ENCODE peak calls at places on chromosome 16, in four cellular contexts. G is neuronal stem cell, F is H9, T is IMR-90. N is an unnamed sample. For H3K79me1, the result is how much of the 10 kb centered on the place peaks cover.

GRCh38 chr16:8762254-8762653 is 35.2 kb downstream of the TMEM186 start:
- DNase-seq in T (no peak), F (no peak), G (no peak), N (no peak)

GRCh38 chr16:30351586-30352419 is 3.3 kb downstream of the CD2BP2 start:
- DNase-seq in F (no peak), G (no peak), T (peak), N (no peak)

GRCh38 chr16:88570691-88571092 is 489 bp downstream of the ZC3H18 start:
- DNase-seq in G (no peak), F (no peak), T (no peak), N (peak)

GRCh38 chr16:78396046-78396445 is 296.6 kb downstream of the WWOX start:
- DNase-seq in T (no peak), F (no peak), G (no peak), N (no peak)

GRCh38 chr16:30470170-30470512 is 2.4 kb upstream of the ITGAL start:
- DNase-seq in F (no peak), T (no peak), G (no peak), N (no peak)

GRCh38 chr16:53220585-53220984 is 165.8 kb downstream of the CHD9 start:
- DNase-seq in F (no peak), T (peak), G (no peak), N (peak)

GRCh38 chr16:84508502-84508901 is 4.0 kb upstream of the MEAK7 start:
- DNase-seq in T (no peak), G (no peak), F (no peak), N (no peak)

GRCh38 chr16:62832214-62832613 is 796.0 kb upstream of the CDH8 start:
- DNase-seq in F (no peak), T (no peak), G (no peak), N (no peak)

GRCh38 chr16:89842471-89843408 is 14.5 kb downstream of the SPIRE2 start:
- DNase-seq in T (peak), G (no peak), F (peak), N (peak)

GRCh38 chr16:65497571-65497970 is 375.7 kb upstream of the CDH11 start:
- DNase-seq in F (no peak), T (peak), G (no peak), N (no peak)

GRCh38 chr16:87790278-87791023 is 24.7 kb upstream of the KLHDC4 start:
- DNase-seq in F (no peak), G (no peak), T (peak), N (no peak)

GRCh38 chr16:50671644-50672260 is 9.4 kb downstream of the SNX20 start:
- DNase-seq in T (peak), F (no peak), G (no peak), N (peak)

GRCh38 chr16:27639588-27640276 is 89.8 kb downstream of the KATNIP start:
- DNase-seq in G (peak), F (peak), T (peak), N (peak)

GRCh38 chr16:31350275-31351005 is 4.5 kb upstream of the ITGAX start:
- DNase-seq in F (no peak), G (no peak), T (no peak), N (no peak)

GRCh38 chr16:67255553-67256030 is 6.8 kb downstream of the SLC9A5 start:
- DNase-seq in G (no peak), F (no peak), T (no peak), N (no peak)

GRCh38 chr16:46714797-46715591 is 25.5 kb downstream of the ORC6 start:
- DNase-seq in T (no peak), G (no peak), F (no peak), N (no peak)
- H4K91ac ChIP-seq in T (no peak), G (no peak), F (no peak), N (no peak)

GRCh38 chr16:81550412-81550768 is 105.8 kb downstream of the CMIP start:
- DNase-seq in F (no peak), T (no peak), G (no peak), N (no peak)

GRCh38 chr16:81548551-81548900 is 103.9 kb downstream of the CMIP start:
- DNase-seq in G (no peak), F (no peak), T (no peak), N (no peak)

GRCh38 chr16:81548901-81549546 is 104.4 kb downstream of the CMIP start:
- DNase-seq in T (no peak), F (no peak), G (no peak), N (no peak)

GRCh38 chr16:81551141-81551808 is 106.7 kb downstream of the CMIP start:
- DNase-seq in F (no peak), G (no peak), T (peak), N (peak)

GRCh38 chr16:81549547-81550411 is 105.2 kb downstream of the CMIP start:
- DNase-seq in G (no peak), F (no peak), T (no peak), N (no peak)
- H3K79me1 ChIP-seq in G (under half), F (under half), T (half or more), N (half or more)

GRCh38 chr16:58337090-58337444 is 42.2 kb upstream of the PRSS54 start:
- DNase-seq in F (peak), T (no peak), G (no peak), N (no peak)
- H4K91ac ChIP-seq in F (no peak), T (no peak), G (no peak), N (no peak)

DNA sequence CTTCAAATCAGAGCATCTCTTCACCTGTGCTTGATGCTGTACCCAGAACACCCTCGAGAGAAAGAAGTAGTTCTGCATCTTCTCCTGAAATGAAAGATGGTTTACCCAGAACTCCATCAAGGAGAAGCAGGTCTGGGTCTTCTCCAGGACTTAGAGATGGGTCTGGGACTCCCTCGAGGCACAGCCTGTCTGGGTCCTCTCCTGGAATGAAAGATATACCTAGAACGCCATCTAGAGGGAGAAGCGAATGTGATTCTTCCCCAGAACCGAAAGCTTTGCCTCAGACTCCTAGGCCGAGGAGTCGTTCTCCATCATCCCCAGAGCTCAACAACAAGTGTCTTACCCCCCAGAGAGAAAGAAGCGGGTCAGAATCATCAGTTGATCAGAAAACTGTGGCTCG is 12.3 kb downstream of the SRRM2 start:
- DNase-seq in T (no peak), F (no peak), G (no peak), N (no peak)
- H3K79me1 ChIP-seq in T (half or more), F (under half), G (under half), N (under half)

GRCh38 chr16:71489122-71489521 is at the start of gene ZNF19:
- DNase-seq in F (peak), T (no peak), G (no peak), N (no peak)
- H4K91ac ChIP-seq in F (no peak), T (no peak), G (no peak), N (no peak)

GRCh38 chr16:56338566-56339318 is 86.6 kb downstream of the AMFR start:
- DNase-seq in G (no peak), T (no peak), F (no peak), N (no peak)

GRCh38 chr16:56337858-56338325 is 87.5 kb downstream of the AMFR start:
- DNase-seq in T (no peak), G (no peak), F (no peak), N (no peak)

GRCh38 chr16:56336071-56336688 is 89.2 kb downstream of the AMFR start:
- DNase-seq in F (no peak), G (no peak), T (no peak), N (no peak)

GRCh38 chr16:56336711-56337110 is 88.6 kb downstream of the AMFR start:
- DNase-seq in G (no peak), F (no peak), T (no peak), N (no peak)

DNA sequence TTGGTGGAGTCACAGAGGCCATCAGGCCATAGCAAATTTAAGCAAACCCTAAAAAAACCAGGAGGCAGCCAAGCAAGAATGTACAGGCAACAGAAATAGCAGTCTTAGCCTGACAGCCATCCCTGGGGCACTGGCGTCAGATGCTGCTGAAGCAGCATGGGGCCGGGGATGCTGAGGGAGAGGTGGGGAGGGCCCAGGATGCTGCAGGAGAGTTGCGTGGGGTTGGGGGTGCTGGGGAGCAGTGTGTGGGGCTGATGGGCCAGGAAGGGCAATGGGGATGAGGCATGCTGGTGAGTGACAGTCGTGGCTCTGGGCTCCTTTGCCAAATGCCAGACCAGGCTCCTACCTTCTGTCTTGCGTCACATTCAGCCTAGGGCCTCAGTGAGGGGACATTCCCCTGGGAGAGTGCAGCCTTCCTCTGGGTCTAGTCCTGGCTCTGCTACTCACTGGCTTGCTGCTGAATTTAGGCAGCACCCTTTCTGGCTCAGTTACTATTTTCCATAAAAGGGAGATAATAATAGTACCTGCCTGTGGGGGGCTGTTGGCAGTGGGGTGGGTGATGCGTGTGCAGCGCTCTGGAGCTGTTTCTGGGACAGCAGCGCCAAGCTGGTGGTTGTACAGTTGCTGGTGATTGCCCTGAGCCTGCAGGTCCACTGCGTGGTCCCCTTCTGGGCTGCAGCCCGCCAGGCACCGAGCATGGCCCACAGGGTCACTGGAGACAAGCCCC is 88.1 kb downstream of the AMFR start:
- DNase-seq in F (no peak), T (no peak), G (no peak), N (no peak)
- H3K79me1 ChIP-seq in F (under half), T (under half), G (under half), N (under half)

GRCh38 chr16:2499890-2500633 is 13.7 kb upstream of the ATP6V0C start:
- DNase-seq in G (no peak), T (no peak), F (no peak), N (no peak)

GRCh38 chr16:2499454-2499853 is 14.3 kb upstream of the ATP6V0C start:
- DNase-seq in G (no peak), T (no peak), F (no peak), N (no peak)

GRCh38 chr16:2501938-2502900 is 11.5 kb upstream of the ATP6V0C start:
- DNase-seq in T (no peak), F (no peak), G (no peak), N (no peak)

GRCh38 chr16:2500634-2500936 is 13.2 kb upstream of the ATP6V0C start:
- DNase-seq in F (peak), T (no peak), G (no peak), N (no peak)

DNA sequence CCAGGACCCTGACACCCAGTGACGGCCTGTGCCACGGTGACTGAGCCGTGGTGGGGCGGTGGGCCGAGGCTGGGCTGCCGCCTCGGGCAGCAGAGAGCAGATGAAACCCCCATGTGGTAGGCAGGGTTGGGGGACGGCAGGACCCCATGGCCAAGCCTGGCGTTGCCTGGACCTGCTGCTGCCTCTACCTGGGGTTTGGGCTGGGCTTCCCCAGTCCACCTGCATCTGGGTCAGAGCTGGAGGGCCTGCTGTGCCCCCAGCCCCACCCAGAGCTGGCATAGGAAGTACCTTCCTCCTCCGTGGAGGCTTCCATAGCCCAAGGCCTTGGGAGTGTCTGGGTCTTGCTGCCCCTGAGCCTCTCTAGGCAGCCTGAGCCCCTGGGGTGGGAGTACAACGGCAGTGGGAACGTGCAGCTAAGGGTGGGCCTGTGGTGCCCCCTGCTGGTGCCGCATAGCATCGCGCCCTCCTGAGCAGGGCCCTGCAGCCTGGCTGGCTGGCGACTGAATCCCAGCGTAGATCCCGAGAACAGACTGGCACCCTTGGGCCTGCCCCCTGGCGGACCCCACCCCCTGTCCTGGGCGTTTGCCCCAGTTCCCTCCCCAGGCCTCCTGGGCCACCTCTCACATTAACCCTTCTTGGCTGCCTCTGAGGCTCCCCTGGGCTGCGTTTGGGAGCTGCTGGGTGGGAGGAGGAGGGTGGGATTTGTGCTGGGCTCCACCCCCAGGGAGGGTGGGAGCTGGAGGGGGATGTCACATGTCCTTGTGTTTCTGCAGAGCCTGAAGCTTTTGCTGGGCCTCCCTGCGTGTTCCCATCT is 12.6 kb upstream of the ATP6V0C start:
- DNase-seq in G (peak), T (peak), F (peak), N (peak)
- H4K91ac ChIP-seq in G (peak), T (no peak), F (no peak), N (peak)

GRCh38 chr16:81455720-81456494 is 11.3 kb downstream of the CMIP start:
- DNase-seq in T (no peak), G (no peak), F (no peak), N (no peak)
- H3K79me1 ChIP-seq in T (half or more), G (under half), F (under half), N (half or more)

GRCh38 chr16:4116328-4117249 is at the start of gene ADCY9:
- DNase-seq in G (peak), F (peak), T (peak), N (peak)

GRCh38 chr16:4115209-4115940 is 867 bp downstream of the ADCY9 start:
- DNase-seq in F (peak), T (peak), G (peak), N (peak)

GRCh38 chr16:4117250-4117578 is 972 bp upstream of the ADCY9 start:
- DNase-seq in F (no peak), T (no peak), G (no peak), N (no peak)

GRCh38 chr16:4114257-4115208 is 1.7 kb downstream of the ADCY9 start:
- DNase-seq in G (no peak), T (no peak), F (no peak), N (no peak)

GRCh38 chr16:4115941-4116327 is 308 bp downstream of the ADCY9 start:
- DNase-seq in F (no peak), T (no peak), G (no peak), N (no peak)
- H4K91ac ChIP-seq in F (no peak), T (no peak), G (no peak), N (no peak)